ENCODE peak calls at places on chromosome 18, in five cellular contexts. A, L, G, N and V are unnamed samples.
A peak's percentile ranks its signal among the peaks of the same experiment; 100 is the strongest.

GRCh38 chr18:52341617-52342381 is 1.8 kb downstream of the DCC start:
- DNase-seq in A (peak; percentile 80), L (no peak), G (no peak), N (peak; percentile 9), V (peak; percentile 10)

GRCh38 chr18:37403100-37403781 is 162.4 kb downstream of the CELF4 start:
- DNase-seq in A (peak; percentile 74), L (no peak), G (peak; percentile 77), N (peak; percentile 20), V (peak; percentile 77)

GRCh38 chr18:22657619-22658018 is 239.9 kb upstream of the CTAGE1 start:
- DNase-seq in A (no peak), L (no peak), G (no peak), N (no peak), V (no peak)

GRCh38 chr18:9468998-9469397 is 6.3 kb upstream of the RALBP1 start:
- DNase-seq in A (no peak), L (no peak), G (no peak), N (no peak), V (no peak)

GRCh38 chr18:59041819-59042476 is 97.7 kb upstream of the SEC11C start:
- DNase-seq in A (peak; percentile 38), L (no peak), G (no peak), N (peak; percentile 65), V (no peak)

GRCh38 chr18:47756364-47757016 is 174.0 kb downstream of the SMAD2 start:
- DNase-seq in A (peak; percentile 94), L (peak; percentile 62), G (peak; percentile 44), N (peak; percentile 69), V (peak; percentile 60)

GRCh38 chr18:32549248-32549842 is 78.7 kb upstream of the GAREM1 start:
- DNase-seq in A (peak; percentile 86), L (peak; percentile 39), G (peak; percentile 37), N (peak; percentile 66), V (peak; percentile 67)

GRCh38 chr18:10398571-10398970 is 55.9 kb upstream of the APCDD1 start:
- DNase-seq in A (no peak), L (no peak), G (no peak), N (no peak), V (no peak)

GRCh38 chr18:3526421-3527354 is 76.7 kb downstream of the TGIF1 start:
- DNase-seq in A (no peak), L (no peak), G (peak; percentile 29), N (no peak), V (peak; percentile 59)
- H3K4me3 ChIP-seq in A (no peak overlapping the region), L (no peak overlapping the region), G (no peak overlapping the region), N (no peak overlapping the region), V (no peak overlapping the region)

DNA sequence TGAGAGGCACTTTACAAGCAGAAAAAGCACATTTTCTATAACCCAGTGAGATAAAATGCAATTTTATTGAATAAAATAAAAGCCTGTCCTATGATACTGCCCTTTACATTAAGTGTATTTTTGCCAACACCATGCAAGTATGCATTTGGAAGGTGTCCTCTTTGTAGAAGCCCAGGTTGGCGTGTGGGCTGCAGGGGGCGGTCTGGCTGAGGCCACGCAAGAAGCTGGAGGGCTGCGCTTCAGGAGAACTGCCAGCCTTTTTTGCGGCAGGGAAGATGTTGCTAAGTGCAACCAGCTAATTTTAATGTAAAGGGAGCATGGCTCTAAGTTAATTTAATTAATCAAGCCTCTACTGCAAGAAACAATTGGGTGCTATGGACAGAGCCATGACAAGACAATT is 562.8 kb upstream of the SALL3 start:
- DNase-seq in A (peak; percentile 59), L (no peak), G (no peak), N (no peak), V (no peak)
- TF ChIP-seq CTCF in A (peak; percentile 56), L (no peak), G (no peak), N (no peak), V (no peak)

DNA sequence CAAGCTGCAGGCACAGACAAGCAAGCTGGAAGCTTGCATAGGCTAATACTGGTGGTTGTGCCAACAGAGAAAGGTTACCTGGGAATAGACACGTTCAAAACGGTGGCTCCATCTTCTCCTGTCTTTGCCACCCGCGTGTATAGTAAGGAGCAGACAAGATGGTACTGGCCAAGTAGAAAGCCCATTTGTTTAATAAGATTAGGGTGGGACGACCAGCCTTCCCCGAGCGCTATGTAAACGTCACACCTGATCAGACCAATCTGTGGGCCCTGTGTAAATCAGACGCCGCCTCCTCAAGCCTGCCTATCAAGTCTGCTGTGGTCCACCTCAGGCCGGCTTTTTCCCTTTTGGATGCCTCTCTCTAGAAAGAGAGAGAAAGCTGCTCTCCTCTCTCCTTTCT is 189.2 kb downstream of the LAMA1 start:
- DNase-seq in A (no peak), L (no peak), G (no peak), N (no peak), V (no peak)
- H3K4me3 ChIP-seq in A (no peak overlapping the region), L (no peak overlapping the region), G (no peak overlapping the region), N (no peak overlapping the region), V (no peak overlapping the region)

GRCh38 chr18:79317718-79318117 is 78.0 kb upstream of the NFATC1 start:
- DNase-seq in A (no peak), L (no peak), G (no peak), N (no peak), V (peak; percentile 17)
- TF ChIP-seq CTCF in A (peak; percentile 52), L (no peak), G (no peak), N (no peak), V (peak; percentile 16)

GRCh38 chr18:76610933-76611749 is 116.1 kb upstream of the ZNF516 start:
- DNase-seq in A (no peak), L (no peak), G (peak; percentile 59), N (peak; percentile 81), V (peak; percentile 38)
- H3K4me3 ChIP-seq in A (no peak overlapping the region), L (no peak overlapping the region), G (peak overlapping the region; percentile 23), N (peak overlapping the region; percentile 27), V (peak overlapping the region; percentile 15)

DNA sequence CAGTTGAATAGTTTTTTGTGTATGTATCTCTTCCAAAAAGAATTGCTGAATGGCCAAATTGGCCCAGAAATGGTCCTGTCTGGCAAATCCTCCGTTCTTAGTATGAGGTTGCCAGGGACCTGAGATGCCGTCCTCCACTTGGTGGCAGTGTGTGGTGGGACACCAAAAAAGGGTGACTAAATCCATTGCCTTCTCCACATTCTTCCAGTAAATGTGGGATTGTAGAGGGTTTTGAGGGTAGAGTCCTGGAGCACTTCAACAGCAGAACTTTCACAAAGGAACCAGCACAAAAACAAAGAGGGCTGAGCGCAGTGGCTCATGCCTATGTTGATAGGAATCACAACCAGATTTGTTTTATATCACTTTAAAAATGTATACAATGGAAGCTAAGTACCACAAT is 199.9 kb downstream of the BCL2 start:
- DNase-seq in A (peak; percentile 74), L (no peak), G (peak; percentile 17), N (peak; percentile 23), V (peak; percentile 36)
- TF ChIP-seq CTCF in A (peak; percentile 76), L (peak; percentile 15), G (peak; percentile 31), N (peak; percentile 56), V (peak; percentile 47)

GRCh38 chr18:23689616-23690504 is 607 bp downstream of the LAMA3 start:
- DNase-seq in A (peak; percentile 81), L (peak; percentile 28), G (no peak), N (no peak), V (no peak)
- H3K4me3 ChIP-seq in A (peak overlapping the region; percentile 72), L (no peak overlapping the region), G (peak overlapping the region; percentile 53), N (peak overlapping the region; percentile 57), V (peak overlapping the region; percentile 46)

GRCh38 chr18:5066380-5066977 is 130.6 kb downstream of the AKAIN1 start:
- DNase-seq in A (peak; percentile 84), L (no peak), G (no peak), N (no peak), V (no peak)
- TF ChIP-seq CTCF in A (peak; percentile 87), L (no peak), G (no peak), N (no peak), V (no peak)

GRCh38 chr18:63100626-63100900 is 219.0 kb downstream of the BCL2 start:
- DNase-seq in A (no peak), L (no peak), G (no peak), N (no peak), V (no peak)

GRCh38 chr18:63098014-63098981 is 221.3 kb downstream of the BCL2 start:
- DNase-seq in A (no peak), L (no peak), G (no peak), N (no peak), V (no peak)

GRCh38 chr18:63099026-63099840 is 220.3 kb downstream of the BCL2 start:
- DNase-seq in A (no peak), L (no peak), G (no peak), N (no peak), V (no peak)

GRCh38 chr18:63101811-63102210 is 217.8 kb downstream of the BCL2 start:
- DNase-seq in A (no peak), L (no peak), G (no peak), N (no peak), V (no peak)

DNA sequence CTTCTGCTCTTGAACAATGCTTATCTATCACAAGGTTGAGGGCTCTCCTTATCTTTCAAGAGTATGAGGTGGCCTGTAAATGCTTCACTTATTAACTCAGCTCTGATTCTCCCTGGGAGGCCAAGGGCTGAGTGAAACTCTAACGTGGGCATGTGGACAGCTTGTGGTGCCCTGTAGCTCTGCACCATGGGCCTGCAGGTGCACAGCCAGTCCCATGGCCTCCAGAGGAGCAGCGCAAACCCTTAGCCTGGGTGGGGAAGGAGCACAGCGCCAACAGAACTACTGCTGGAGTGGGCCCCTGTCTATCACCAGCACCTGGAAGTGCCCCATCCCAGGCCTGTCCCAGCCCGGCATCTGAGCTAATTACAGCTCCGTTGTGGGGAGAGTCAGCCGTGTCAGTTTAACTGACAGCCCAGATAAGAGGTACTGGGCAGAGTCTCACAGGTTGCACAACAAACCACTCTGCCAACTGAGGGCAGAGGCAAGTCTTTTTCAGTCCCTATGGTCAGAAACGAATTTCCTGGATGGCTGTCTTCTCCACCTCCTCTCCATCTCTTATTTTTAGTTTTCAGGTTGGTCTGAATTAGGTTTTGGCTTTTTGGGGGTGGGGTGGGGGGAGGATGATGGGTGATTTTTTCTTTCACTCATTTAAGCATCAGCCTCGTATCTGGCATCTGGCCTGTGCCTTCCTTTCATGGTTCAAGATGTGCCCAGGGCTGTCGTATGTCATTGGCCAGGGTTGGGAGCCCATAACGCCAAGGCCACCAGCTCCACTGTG is 219.5 kb downstream of the BCL2 start:
- DNase-seq in A (no peak), L (no peak), G (no peak), N (no peak), V (no peak)
- H3K4me3 ChIP-seq in A (peak overlapping the region; percentile 45), L (no peak overlapping the region), G (no peak overlapping the region), N (no peak overlapping the region), V (no peak overlapping the region)

GRCh38 chr18:49628993-49629795 is 67.3 kb downstream of the LIPG start:
- DNase-seq in A (peak; percentile 71), L (no peak), G (no peak), N (no peak), V (no peak)
- TF ChIP-seq CTCF in A (peak; percentile 81), L (no peak), G (peak; percentile 32), N (peak; percentile 22), V (peak; percentile 22)